ENCODE peak calls at places on chromosomes 11 and 22, in four cellular contexts. N is SJSA1, G is endothelial cell of umbilical vein, W is esophagus muscularis mucosa. Z is an unnamed sample.

GRCh38 chr11:119525855-119526196 is 102.9 kb upstream of the THY1 start:
- DNase-seq in N (no peak), G (no peak), W (no peak), Z (no peak)

GRCh38 chr11:2521681-2522630 is 77.1 kb downstream of the KCNQ1 start:
- DNase-seq in N (peak), G (no peak), W (peak), Z (no peak)

GRCh38 chr22:22721681-22722309 is 77.4 kb downstream of the GGTLC2 start:
- DNase-seq in N (no peak), G (no peak), W (peak), Z (peak)

GRCh38 chr11:83223457-83223856 is 29.9 kb downstream of the ANKRD42 start:
- DNase-seq in N (no peak), G (no peak), W (no peak), Z (no peak)

GRCh38 chr11:7019500-7020182 is 505 bp downstream of the ZNF214 start:
- DNase-seq in N (no peak), G (no peak), W (no peak), Z (no peak)

GRCh38 chr11:111229604-111230003 is 15.9 kb upstream of the POU2AF2 start:
- DNase-seq in N (no peak), G (no peak), W (no peak), Z (no peak)

GRCh38 chr11:130979386-130979972 is 63.2 kb upstream of the SNX19 start:
- DNase-seq in N (no peak), G (peak), W (no peak), Z (no peak)

GRCh38 chr11:69587454-69588081 is 53.4 kb upstream of the CCND1 start:
- DNase-seq in N (peak), G (peak), W (no peak), Z (no peak)

GRCh38 chr11:71453021-71453910 is at the start of gene NADSYN1:
- DNase-seq in N (peak), G (peak), W (peak), Z (peak)

GRCh38 chr22:36334081-36334831 is 53.5 kb downstream of the MYH9 start:
- DNase-seq in N (no peak), G (no peak), W (no peak), Z (peak)

GRCh38 chr22:22761963-22762772 is 117.8 kb downstream of the GGTLC2 start:
- DNase-seq in N (peak), G (no peak), W (no peak), Z (no peak)

GRCh38 chr11:103055174-103055890 is 36.6 kb downstream of the DCUN1D5 start:
- DNase-seq in N (no peak), G (peak), W (no peak), Z (no peak)

GRCh38 chr11:19474954-19475811 is 234.4 kb upstream of the E2F8 start:
- DNase-seq in N (no peak), G (no peak), W (no peak), Z (no peak)

GRCh38 chr22:50169774-50170341 is 673 bp upstream of the PANX2 start:
- DNase-seq in N (no peak), G (no peak), W (no peak), Z (no peak)

GRCh38 chr22:47808236-47808845 is 1045.9 kb downstream of the TBC1D22A start:
- DNase-seq in N (peak), G (no peak), W (no peak), Z (no peak)

GRCh38 chr11:112229746-112230433 is 3.7 kb downstream of the PTS start:
- DNase-seq in N (no peak), G (no peak), W (no peak), Z (no peak)

GRCh38 chr22:40535642-40536041 is 100.9 kb downstream of the MRTFA start:
- DNase-seq in N (no peak), G (no peak), W (no peak), Z (no peak)

GRCh38 chr22:39266398-39267030 is 21.7 kb upstream of the PDGFB start:
- DNase-seq in N (no peak), G (no peak), W (no peak), Z (no peak)

GRCh38 chr11:130180491-130180890 is 20.9 kb downstream of the ST14 start:
- DNase-seq in N (no peak), G (no peak), W (no peak), Z (no peak)

GRCh38 chr11:117438371-117439000 is 110.8 kb downstream of the CEP164 start:
- DNase-seq in N (no peak), G (no peak), W (no peak), Z (no peak)

GRCh38 chr11:96753997-96754396 is 364.2 kb downstream of the JRKL start:
- DNase-seq in N (no peak), G (no peak), W (no peak), Z (no peak)

GRCh38 chr11:13781153-13781552 is 112.7 kb downstream of the FAR1 start:
- DNase-seq in N (no peak), G (no peak), W (no peak), Z (no peak)

GRCh38 chr11:27012254-27012921 is 18.5 kb downstream of the FIBIN start:
- DNase-seq in N (no peak), G (peak), W (no peak), Z (no peak)

GRCh38 chr11:44179173-44179572 is 83.7 kb downstream of the EXT2 start:
- DNase-seq in N (no peak), G (no peak), W (no peak), Z (no peak)

GRCh38 chr11:36109499-36109849 is 165.6 kb downstream of the LDLRAD3 start:
- DNase-seq in N (no peak), G (no peak), W (no peak), Z (no peak)
- H3K27ac ChIP-seq in N (no peak), G (no peak), W (no peak), Z (no peak)

GRCh38 chr11:115611343-115611742 is 107.1 kb upstream of the CADM1 start:
- DNase-seq in N (no peak), G (no peak), W (no peak), Z (no peak)
- H3K27ac ChIP-seq in N (no peak), G (no peak), W (no peak), Z (no peak)

DNA sequence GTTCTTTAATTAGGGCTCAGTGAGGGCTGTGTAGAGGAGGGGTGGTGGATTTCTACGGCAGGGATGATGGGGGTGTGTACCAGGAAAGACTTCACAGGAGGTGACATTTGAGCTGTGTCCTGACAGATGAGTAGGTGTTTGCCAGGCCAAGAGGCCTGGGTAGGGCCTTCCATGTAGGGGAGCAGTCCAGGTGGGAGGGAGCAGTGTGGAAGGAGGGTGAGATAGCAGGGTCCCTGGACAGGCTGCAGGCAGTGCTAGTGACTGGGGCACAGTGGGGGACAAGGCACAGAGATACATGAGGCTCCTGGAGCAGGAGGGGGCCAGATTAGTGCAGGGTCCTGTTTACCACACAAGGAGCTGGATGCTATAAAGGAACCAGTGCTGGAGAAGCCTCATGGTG is 147.9 kb upstream of the CADM1 start:
- DNase-seq in N (no peak), G (no peak), W (no peak), Z (no peak)
- H3K27ac ChIP-seq in N (no peak), G (no peak), W (no peak), Z (no peak)

GRCh38 chr11:9144828-9145227 is 53.4 kb upstream of the SCUBE2 start:
- DNase-seq in N (no peak), G (no peak), W (no peak), Z (no peak)
- H3K27ac ChIP-seq in N (no peak), G (no peak), W (no peak), Z (no peak)